ENCODE peak calls at places on chromosome 19, in ten cellular contexts. R, M, N, C, I, H, L, B, G and K are unnamed samples.

GRCh38 chr19:42683917-42684513 is 56.3 kb downstream of the PSG3 start:
- DNase-seq in M (peak; percentile 11), B (no peak), I (no peak), N (no peak), G (no peak), C (no peak), H (peak; percentile 57), R (no peak), L (no peak), K (peak; percentile 16)

GRCh38 chr19:5623397-5624153 is 692 bp downstream of the SAFB start:
- DNase-seq in B (no peak), L (no peak), C (peak; percentile 10), G (no peak), R (no peak), H (no peak), I (no peak), M (peak; percentile 2), N (no peak), K (no peak)

GRCh38 chr19:53626941-53627340 is 4.9 kb upstream of the DPRX start:
- DNase-seq in R (no peak), M (no peak), C (no peak), L (no peak), G (no peak), N (no peak), H (no peak), B (no peak), I (no peak), K (no peak)

GRCh38 chr19:36646746-36647145 is 19.9 kb downstream of the ZNF461 start:
- DNase-seq in H (no peak), N (no peak), G (no peak), C (no peak), R (no peak), M (no peak), I (no peak), L (no peak), B (no peak), K (no peak)

GRCh38 chr19:46624958-46625661 is at the start of gene PTGIR:
- DNase-seq in C (no peak), L (no peak), G (peak; percentile 50), M (no peak), R (no peak), N (no peak), I (no peak), H (peak; percentile 92), B (no peak), K (no peak)

GRCh38 chr19:13077233-13077632 is 25.4 kb downstream of the LYL1 start:
- DNase-seq in H (no peak), C (no peak), N (no peak), L (no peak), I (no peak), R (no peak), G (no peak), M (no peak), B (no peak), K (no peak)

GRCh38 chr19:56217039-56217949 is 15.2 kb downstream of the ZSCAN5C start:
- DNase-seq in G (peak; percentile 42), H (peak; percentile 17), N (no peak), R (no peak), C (peak; percentile 50), L (no peak), I (peak; percentile 17), M (no peak), B (no peak), K (peak; percentile 25)

GRCh38 chr19:52516191-52516590 is 11.3 kb upstream of the ZNF808 start:
- DNase-seq in R (no peak), G (no peak), L (no peak), B (no peak), M (no peak), N (no peak), I (no peak), H (no peak), C (no peak), K (no peak)

GRCh38 chr19:33436360-33437345 is 63.1 kb downstream of the CEBPG start:
- DNase-seq in C (no peak), L (peak; percentile 67), I (no peak), R (peak; percentile 39), H (no peak), M (no peak), N (no peak), B (no peak), G (no peak), K (no peak)

GRCh38 chr19:33438987-33439781 is 65.7 kb downstream of the CEBPG start:
- DNase-seq in G (no peak), I (no peak), L (peak; percentile 60), C (no peak), M (no peak), N (no peak), B (no peak), H (no peak), R (peak; percentile 18), K (no peak)

GRCh38 chr19:33437351-33438015 is 64.0 kb downstream of the CEBPG start:
- DNase-seq in G (no peak), C (no peak), L (peak; percentile 23), M (no peak), R (peak; percentile 12), N (no peak), I (no peak), H (no peak), B (no peak), K (no peak)

GRCh38 chr19:33440241-33440640 is 66.7 kb downstream of the CEBPG start:
- DNase-seq in G (no peak), N (no peak), L (peak; percentile 38), R (peak; percentile 20), B (no peak), M (no peak), H (no peak), I (no peak), C (no peak), K (no peak)

GRCh38 chr19:33438016-33438671 is 64.6 kb downstream of the CEBPG start:
- DNase-seq in I (no peak), B (peak; percentile 21), H (peak; percentile 17), M (no peak), G (no peak), N (no peak), C (peak; percentile 31), R (peak; percentile 28), L (peak; percentile 64), K (no peak)
- TF ChIP-seq CTCF in I (no peak), B (no peak), H (no peak), M (no peak), G (no peak), N (no peak), C (no peak), R (no peak), L (no peak), K (no peak)

DNA sequence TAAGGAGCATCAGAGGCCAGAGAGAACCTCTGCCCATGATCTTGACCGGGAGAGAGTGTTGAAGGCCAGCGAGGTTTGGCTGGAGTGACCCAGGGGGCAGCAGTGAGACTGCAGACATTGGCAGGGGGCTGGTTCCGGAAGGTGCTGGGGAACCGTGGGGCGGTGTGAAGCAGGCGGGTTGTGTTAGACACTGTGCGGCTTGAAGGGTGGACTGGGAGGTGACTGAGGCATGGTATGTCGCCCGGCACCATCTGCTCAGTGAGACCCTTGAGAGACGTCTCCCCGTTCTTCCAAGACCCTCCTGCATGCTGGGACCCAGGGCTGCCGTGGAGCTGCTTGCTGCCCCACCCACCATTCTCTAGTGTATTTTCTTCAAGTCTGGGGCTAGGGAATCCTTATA is 24.6 kb downstream of the CARM1 start:
- DNase-seq in N (no peak), M (no peak), H (no peak), R (no peak), G (no peak), L (no peak), B (no peak), C (no peak), I (no peak), K (no peak)
- TF ChIP-seq CTCF in N (no peak), M (no peak), H (peak; percentile 13), R (no peak), G (no peak), L (no peak), B (no peak), C (no peak), I (peak; percentile 29), K (peak; percentile 7)

GRCh38 chr19:47661571-47661970 is 51.7 kb upstream of the EHD2 start:
- DNase-seq in B (no peak), L (no peak), I (no peak), C (no peak), H (peak; percentile 42), R (no peak), M (no peak), G (no peak), N (no peak), K (no peak)

GRCh38 chr19:47663435-47663910 is 49.7 kb upstream of the EHD2 start:
- DNase-seq in G (no peak), B (no peak), H (peak; percentile 97), L (no peak), R (no peak), I (no peak), N (no peak), M (no peak), C (no peak), K (no peak)

GRCh38 chr19:47660435-47660832 is 51.5 kb downstream of the BICRA start:
- DNase-seq in M (no peak), L (no peak), R (peak; percentile 12), I (no peak), C (no peak), N (no peak), B (no peak), H (no peak), G (no peak), K (no peak)

GRCh38 chr19:47661161-47661560 is 52.1 kb upstream of the EHD2 start:
- DNase-seq in M (no peak), C (no peak), B (no peak), G (no peak), R (no peak), N (no peak), L (no peak), H (peak; percentile 74), I (no peak), K (no peak)

GRCh38 chr19:47663911-47664771 is 49.1 kb upstream of the EHD2 start:
- DNase-seq in M (no peak), B (peak; percentile 79), C (no peak), H (peak; percentile 100), R (peak; percentile 73), G (no peak), L (no peak), N (peak; percentile 41), I (no peak), K (no peak)
- TF ChIP-seq CTCF in M (no peak), B (no peak), C (no peak), H (no peak), R (no peak), G (no peak), L (no peak), N (no peak), I (no peak), K (no peak)

GRCh38 chr19:18449552-18449951 is 11.6 kb upstream of the ISYNA1 start:
- DNase-seq in L (no peak), R (no peak), I (no peak), H (no peak), C (no peak), G (no peak), M (no peak), B (no peak), N (no peak), K (no peak)

GRCh38 chr19:18444513-18444912 is 6.6 kb upstream of the ISYNA1 start:
- DNase-seq in R (no peak), L (no peak), C (no peak), M (no peak), G (no peak), I (no peak), H (no peak), N (no peak), B (no peak), K (no peak)

GRCh38 chr19:18446145-18446810 is 8.3 kb upstream of the ISYNA1 start:
- DNase-seq in I (no peak), M (no peak), H (no peak), R (no peak), L (no peak), B (no peak), C (no peak), N (no peak), G (no peak), K (no peak)

GRCh38 chr19:18445252-18445948 is 7.5 kb upstream of the ISYNA1 start:
- DNase-seq in C (no peak), L (no peak), M (no peak), I (no peak), G (no peak), H (no peak), N (no peak), B (no peak), R (no peak), K (no peak)

DNA sequence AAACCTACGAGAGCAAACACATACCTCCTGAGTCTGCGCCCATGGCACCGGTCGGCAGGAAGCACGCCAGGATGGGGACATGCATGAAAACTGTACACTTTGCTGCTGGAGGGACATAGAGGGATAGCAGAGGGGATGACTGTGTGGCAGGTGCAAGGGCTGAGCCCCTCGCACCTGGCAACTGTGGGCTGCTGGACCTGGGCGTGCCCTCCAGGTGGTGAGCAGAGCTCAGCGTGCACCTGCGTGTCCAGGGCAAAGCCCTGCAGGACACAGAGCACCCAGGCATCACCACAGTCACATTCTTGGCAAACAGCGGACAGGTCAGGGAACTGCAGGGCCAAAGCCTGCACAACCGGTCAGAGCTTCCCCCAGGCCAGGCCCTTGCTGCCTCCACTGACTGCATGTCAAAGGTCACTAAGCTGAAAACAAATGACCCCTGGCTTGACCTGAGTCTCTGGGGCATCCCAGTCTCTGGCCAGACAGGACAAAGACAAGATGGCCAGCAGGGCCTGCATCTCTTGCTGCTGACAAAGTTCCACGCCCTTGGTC is 9.0 kb upstream of the ISYNA1 start:
- DNase-seq in M (no peak), C (no peak), L (no peak), G (no peak), B (no peak), N (no peak), H (no peak), I (no peak), R (no peak), K (no peak)
- TF ChIP-seq CTCF in M (no peak), C (no peak), L (no peak), G (no peak), B (no peak), N (no peak), H (no peak), I (no peak), R (no peak), K (no peak)